ENCODE peak calls at places on chromosome X, in five cellular contexts. W is esophagus squamous epithelium, Y is right lobe of liver, R is K562, V is IMR-90. K is an unnamed sample.
A peak's percentile ranks its signal among the peaks of the same experiment; 100 is the strongest.

GRCh38 chrX:87583679-87584078 is 66.1 kb downstream of the KLHL4 start:
- DNase-seq in R (peak; percentile 47), V (peak; percentile 10), W (no peak), Y (peak; percentile 36), K (no peak)

GRCh38 chrX:118271770-118272169 is 74.1 kb upstream of the WDR44 start:
- DNase-seq in W (no peak), Y (no peak), R (peak; percentile 23), V (peak; percentile 35), K (no peak)

GRCh38 chrX:9293903-9294302 is 171.0 kb upstream of the TBL1X start:
- DNase-seq in R (no peak), W (no peak), V (no peak), Y (no peak), K (no peak)

GRCh38 chrX:100911731-100912130 is 17.0 kb downstream of the XKRX start:
- DNase-seq in W (no peak), V (no peak), Y (no peak), R (no peak), K (no peak)

GRCh38 chrX:17563515-17563914 is 173.8 kb upstream of the SCML1 start:
- DNase-seq in V (peak; percentile 48), W (no peak), R (no peak), Y (no peak), K (no peak)

GRCh38 chrX:115333446-115333845 is 43.9 kb downstream of the LUZP4 start:
- DNase-seq in V (peak; percentile 7), Y (no peak), R (no peak), W (no peak), K (no peak)

GRCh38 chrX:140123446-140123845 is 158.1 kb upstream of the CXorf66 start:
- DNase-seq in Y (no peak), W (no peak), R (peak; percentile 1), V (no peak), K (no peak)

GRCh38 chrX:115968436-115969252 is 201.9 kb upstream of the AGTR2 start:
- DNase-seq in Y (peak; percentile 59), R (no peak), W (no peak), V (no peak), K (no peak)

GRCh38 chrX:152658302-152658701 is 20.6 kb downstream of the GABRQ start:
- DNase-seq in Y (no peak), W (no peak), R (no peak), V (no peak), K (no peak)

GRCh38 chrX:53729756-53730155 is 43.2 kb upstream of the HUWE1 start:
- DNase-seq in V (no peak), W (no peak), R (no peak), Y (no peak), K (no peak)

GRCh38 chrX:150929058-150929457 is 30.6 kb upstream of the CD99L2 start:
- DNase-seq in W (no peak), Y (no peak), V (no peak), R (no peak), K (no peak)

GRCh38 chrX:150926791-150927190 is 28.3 kb upstream of the CD99L2 start:
- DNase-seq in V (no peak), Y (no peak), W (no peak), R (no peak), K (no peak)

GRCh38 chrX:150926304-150926703 is 27.8 kb upstream of the CD99L2 start:
- DNase-seq in Y (no peak), V (no peak), R (no peak), W (no peak), K (no peak)
- TF ChIP-seq POLR2A in Y (no peak), V (no peak), R (no peak), W (no peak), K (no peak)

GRCh38 chrX:47144626-47145407 is at the start of the genes NDUFB11 and RBM10:
- DNase-seq in R (peak; percentile 96), Y (peak; percentile 94), V (peak; percentile 93), W (peak; percentile 43), K (peak; percentile 86)

GRCh38 chrX:47145408-47146120 is 543 bp downstream of the RBM10 start:
- DNase-seq in Y (no peak), V (no peak), R (peak; percentile 13), W (no peak), K (no peak)

GRCh38 chrX:47148946-47149345 is 3.9 kb downstream of the RBM10 start:
- DNase-seq in V (no peak), W (no peak), Y (no peak), R (no peak), K (no peak)

GRCh38 chrX:47146121-47146935 is 1.3 kb downstream of the RBM10 start:
- DNase-seq in V (no peak), W (no peak), Y (no peak), R (no peak), K (no peak)

DNA sequence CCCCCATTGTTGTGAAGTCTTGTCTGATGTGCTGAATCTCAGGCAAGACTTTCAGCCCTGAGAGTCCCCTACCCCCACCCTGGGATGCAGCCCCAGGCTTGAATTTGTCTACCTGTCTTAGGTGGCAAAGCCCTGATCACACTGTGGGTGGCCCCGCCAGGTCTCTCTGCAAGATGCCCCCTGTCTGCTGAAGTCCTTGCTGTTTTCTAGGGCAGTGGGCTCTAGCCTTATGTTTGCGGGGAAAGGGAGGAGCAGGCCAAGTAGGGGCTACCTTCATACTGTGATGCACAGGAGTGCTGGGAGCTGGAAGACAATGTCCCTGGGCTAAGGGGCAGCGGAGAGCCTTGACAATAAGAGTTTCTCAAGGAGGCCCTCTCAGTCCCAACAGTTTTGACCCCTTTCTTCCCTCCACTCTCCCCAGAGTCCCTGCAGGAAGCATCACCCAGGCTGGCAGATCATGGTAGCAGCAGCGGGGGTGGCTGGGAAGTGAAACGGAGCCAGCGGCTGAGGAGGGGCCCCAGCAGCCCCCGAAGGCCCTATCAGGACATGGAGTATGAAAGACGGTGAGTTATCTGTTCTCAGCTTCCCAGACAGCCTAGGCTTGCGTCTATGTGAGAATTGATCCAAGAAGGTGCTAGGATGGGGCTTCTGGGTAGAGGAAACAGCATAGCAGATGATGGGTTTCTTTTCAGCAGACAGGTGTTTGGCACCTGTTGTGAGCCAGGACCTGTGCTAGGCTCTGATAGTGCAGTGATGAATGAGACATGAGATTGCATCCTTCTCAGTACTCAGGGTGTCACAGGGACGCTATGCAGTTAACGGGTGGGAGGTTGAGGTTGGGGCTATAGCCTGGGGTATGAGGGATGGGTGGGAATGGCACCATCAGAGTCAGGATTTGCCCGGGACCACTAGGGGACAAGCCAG is 2.2 kb downstream of the RBM10 start:
- DNase-seq in W (no peak), V (no peak), R (no peak), Y (no peak), K (no peak)
- H3K4me3 ChIP-seq in W (no peak overlapping the region), V (no peak overlapping the region), R (peak overlapping the region; percentile 91), Y (no peak overlapping the region), K (peak overlapping the region; percentile 78)

GRCh38 chrX:85003655-85004244 is at the start of gene APOOL:
- DNase-seq in V (peak; percentile 88), R (peak; percentile 90), Y (peak; percentile 92), W (peak; percentile 25), K (peak; percentile 58)
- H3K27ac ChIP-seq in V (peak within 1 kb of the TSS; percentile 48), R (peak within 1 kb of the TSS; percentile 82), Y (peak within 1 kb of the TSS; percentile 53), W (peak within 1 kb of the TSS; percentile 87), K (peak within 1 kb of the TSS; percentile 56)

GRCh38 chrX:119916310-119916709 is 20.6 kb downstream of the AKAP14 start:
- DNase-seq in Y (no peak), R (no peak), W (no peak), V (no peak), K (no peak)
- TF ChIP-seq POLR2A in Y (no peak), R (no peak), W (no peak), V (no peak), K (no peak)

GRCh38 chrX:71053217-71053621 is 14.9 kb downstream of the SNX12 start:
- DNase-seq in R (no peak), Y (no peak), W (no peak), V (no peak), K (no peak)

GRCh38 chrX:71056857-71057256 is 11.3 kb downstream of the SNX12 start:
- DNase-seq in V (peak; percentile 64), Y (no peak), W (no peak), R (no peak), K (no peak)

GRCh38 chrX:71058116-71058515 is 10.0 kb downstream of the SNX12 start:
- DNase-seq in W (no peak), R (no peak), V (no peak), Y (no peak), K (no peak)

DNA sequence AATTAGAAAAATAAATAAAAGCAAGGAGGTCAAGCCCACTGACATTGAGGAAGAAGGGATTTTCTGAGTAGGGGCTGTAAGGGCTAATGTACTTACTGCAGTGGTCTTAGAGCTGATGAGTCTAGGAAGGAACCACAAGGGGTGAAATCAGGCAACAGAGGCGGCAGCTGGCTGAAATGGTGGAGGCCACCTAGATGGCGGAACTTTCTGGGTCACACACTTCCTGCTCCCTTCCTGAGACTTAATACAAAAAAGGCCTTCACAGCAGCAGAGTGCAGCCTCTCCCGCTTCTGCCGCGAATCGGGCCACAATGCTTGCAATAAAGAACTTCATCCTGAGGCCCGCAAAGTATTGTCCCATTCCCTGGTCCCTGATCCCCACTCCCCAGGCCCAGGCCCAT is 15.4 kb downstream of the SNX12 start:
- DNase-seq in R (no peak), W (no peak), Y (no peak), V (no peak), K (no peak)
- H3K4me3 ChIP-seq in R (no peak overlapping the region), W (no peak overlapping the region), Y (no peak overlapping the region), V (no peak overlapping the region), K (no peak overlapping the region)

GRCh38 chrX:39791691-39792090 is 306.1 kb downstream of the BCOR start:
- DNase-seq in V (no peak), Y (no peak), W (no peak), R (no peak), K (no peak)

DNA sequence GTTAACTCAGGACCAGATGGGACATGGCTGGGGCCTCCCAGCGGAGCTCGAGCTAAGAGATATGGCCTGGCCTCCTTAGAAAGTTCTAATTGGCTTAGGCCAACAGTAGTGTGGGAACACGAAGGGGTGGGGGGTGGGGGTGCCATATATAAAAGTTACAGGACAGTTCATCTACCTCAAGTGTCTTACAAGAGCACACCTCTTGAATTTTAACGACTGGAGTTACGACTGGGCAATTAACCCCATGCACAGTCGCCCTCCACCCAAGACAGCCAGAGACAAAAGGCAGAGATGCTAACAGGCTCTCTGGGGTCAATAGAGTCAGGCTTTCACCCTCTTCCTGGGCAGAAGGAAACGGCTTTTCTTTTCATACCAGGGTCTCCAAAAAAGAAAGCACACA is 302.2 kb downstream of the BCOR start:
- DNase-seq in V (no peak), W (no peak), Y (no peak), R (no peak), K (no peak)
- H3K27ac ChIP-seq in V (no peak overlapping the region), W (no peak overlapping the region), Y (no peak overlapping the region), R (no peak overlapping the region), K (no peak overlapping the region)

GRCh38 chrX:148228521-148228920 is 247.4 kb downstream of the FMR1NB start:
- DNase-seq in R (no peak), V (no peak), W (no peak), Y (no peak), K (no peak)
- TF ChIP-seq POLR2A in R (no peak), V (no peak), W (no peak), Y (no peak), K (no peak)

GRCh38 chrX:40152173-40152705 is 54.5 kb upstream of the BCOR start:
- DNase-seq in V (no peak), Y (peak; percentile 69), W (no peak), R (peak; percentile 40), K (no peak)
- H3K4me3 ChIP-seq in V (no peak overlapping the region), Y (peak overlapping the region; percentile 46), W (peak overlapping the region; percentile 36), R (peak overlapping the region; percentile 45), K (peak overlapping the region; percentile 28)

GRCh38 chrX:41789374-41789773 is 65.4 kb downstream of the GPR82 start:
- DNase-seq in Y (no peak), V (no peak), W (no peak), R (no peak), K (no peak)
- H3K27ac ChIP-seq in Y (no peak overlapping the region), V (no peak overlapping the region), W (no peak overlapping the region), R (no peak overlapping the region), K (no peak overlapping the region)

K was measured in tibial nerve.